ENCODE peak calls at places on chromosomes 2 and 18, in five cellular contexts. U is fibroblast of lung, T is MM.1S, M is H1, W is HepG2. H is an unnamed sample.

GRCh38 chr2:120729410-120730052 is 6.1 kb upstream of the GLI2 start:
- DNase-seq in U (peak; percentile 89), T (no peak), M (no peak), W (no peak), H (no peak)

GRCh38 chr2:174939046-174939445 is 66.1 kb downstream of the CHN1 start:
- DNase-seq in U (peak; percentile 87), T (no peak), M (no peak), W (no peak), H (no peak)

GRCh38 chr2:175008801-175009495 is 3.8 kb upstream of the CHN1 start:
- DNase-seq in U (no peak), T (no peak), M (no peak), W (no peak), H (no peak)

GRCh38 chr2:142944721-142945120 is 67.3 kb downstream of the KYNU start:
- DNase-seq in U (peak; percentile 40), T (no peak), M (no peak), W (no peak), H (no peak)

GRCh38 chr18:80245781-80246655 is 1.3 kb downstream of the PARD6G start:
- DNase-seq in U (peak; percentile 17), T (no peak), M (no peak), W (no peak), H (no peak)

GRCh38 chr2:132659331-132659730 is 10.7 kb downstream of the LYPD1 start:
- DNase-seq in U (no peak), T (no peak), M (no peak), W (no peak), H (no peak)

GRCh38 chr2:217261452-217261851 is 401.6 kb upstream of the TNP1 start:
- DNase-seq in U (peak; percentile 89), T (no peak), M (no peak), W (no peak), H (no peak)

GRCh38 chr2:196809260-196809659 is at the start of gene C2orf66:
- DNase-seq in U (no peak), T (no peak), M (no peak), W (no peak), H (no peak)

GRCh38 chr2:96146151-96146880 is 1.1 kb upstream of the DUSP2 start:
- DNase-seq in U (peak; percentile 77), T (peak; percentile 80), M (no peak), W (no peak), H (peak; percentile 93)

GRCh38 chr2:163552758-163553157 is 183.1 kb downstream of the FIGN start:
- DNase-seq in U (no peak), T (no peak), M (no peak), W (no peak), H (no peak)

GRCh38 chr2:1603521-1603920 is 140.8 kb downstream of the PXDN start:
- DNase-seq in U (no peak), T (no peak), M (no peak), W (no peak), H (no peak)

GRCh38 chr2:171049691-171050090 is 111.0 kb downstream of the TLK1 start:
- DNase-seq in U (no peak), T (no peak), M (no peak), W (no peak), H (no peak)

GRCh38 chr2:48714240-48714639 is 41.3 kb downstream of the LHCGR start:
- DNase-seq in U (peak; percentile 67), T (no peak), M (no peak), W (no peak), H (no peak)

GRCh38 chr18:44238449-44238848 is 442.2 kb upstream of the SETBP1 start:
- DNase-seq in U (peak; percentile 59), T (no peak), M (no peak), W (no peak), H (no peak)

GRCh38 chr2:6679481-6679880 is 186.2 kb downstream of the CMPK2 start:
- DNase-seq in U (no peak), T (no peak), M (no peak), W (no peak), H (no peak)

GRCh38 chr2:50535971-50536759 is 495.8 kb downstream of the NRXN1 start:
- DNase-seq in U (peak; percentile 34), T (peak; percentile 47), M (no peak), W (peak; percentile 6), H (no peak)

GRCh38 chr2:237213325-237214040 is 127.8 kb downstream of the COPS8 start:
- DNase-seq in U (peak; percentile 87), T (no peak), M (no peak), W (no peak), H (no peak)

GRCh38 chr2:149333636-149334035 is 3.2 kb downstream of the LYPD6 start:
- DNase-seq in U (no peak), T (no peak), M (no peak), W (no peak), H (no peak)

GRCh38 chr2:149902104-149902503 is 314.5 kb upstream of the MMADHC start:
- DNase-seq in U (peak; percentile 69), T (no peak), M (no peak), W (no peak), H (no peak)

GRCh38 chr18:34956663-34957062 is 84.5 kb upstream of the MAPRE2 start:
- DNase-seq in U (peak; percentile 69), T (no peak), M (no peak), W (no peak), H (no peak)

GRCh38 chr2:65076345-65076710 is 20.1 kb downstream of the CEP68 start:
- DNase-seq in U (peak; percentile 79), T (no peak), M (no peak), W (no peak), H (no peak)

GRCh38 chr2:140122001-140122400 is 1341.8 kb upstream of the NXPH2 start:
- DNase-seq in U (peak; percentile 45), T (no peak), M (no peak), W (peak; percentile 8), H (no peak)

GRCh38 chr18:23994361-23994902 is 20.1 kb upstream of the TTC39C start:
- DNase-seq in U (peak; percentile 92), T (no peak), M (no peak), W (peak; percentile 52), H (no peak)

GRCh38 chr2:24885221-24886113 is 34.6 kb downstream of the ADCY3 start:
- DNase-seq in U (no peak), T (no peak), M (no peak), W (no peak), H (no peak)

GRCh38 chr2:160910681-160911080 is 249.5 kb upstream of the TANK start:
- DNase-seq in U (peak; percentile 78), T (no peak), M (no peak), W (no peak), H (no peak)

GRCh38 chr2:9170458-9171130 is 36.0 kb upstream of the ASAP2 start:
- DNase-seq in U (no peak), T (no peak), M (no peak), W (no peak), H (no peak)

GRCh38 chr2:170500770-170501169 is 214.4 kb upstream of the SP5 start:
- DNase-seq in U (no peak), T (no peak), M (no peak), W (no peak), H (no peak)

GRCh38 chr2:135473567-135473966 is 57.5 kb downstream of the ZRANB3 start:
- DNase-seq in U (peak; percentile 6), T (peak; percentile 43), M (no peak), W (peak; percentile 57), H (peak; percentile 23)

GRCh38 chr2:237427807-237428506 is 14.0 kb upstream of the COL6A3 start:
- DNase-seq in U (no peak), T (peak; percentile 78), M (no peak), W (no peak), H (no peak)

GRCh38 chr2:15829985-15830384 is 110.4 kb upstream of the MYCN start:
- DNase-seq in U (no peak), T (no peak), M (no peak), W (no peak), H (no peak)

GRCh38 chr2:39313575-39313974 is 69.8 kb upstream of the CDKL4 start:
- DNase-seq in U (peak; percentile 85), T (no peak), M (no peak), W (no peak), H (no peak)

GRCh38 chr2:222042666-222043065 is 256.1 kb downstream of the PAX3 start:
- DNase-seq in U (no peak), T (no peak), M (no peak), W (no peak), H (no peak)

GRCh38 chr2:200320344-200320743 is 13.9 kb downstream of the SPATS2L start:
- DNase-seq in U (no peak), T (no peak), M (no peak), W (peak; percentile 66), H (no peak)
- H3K9ac ChIP-seq in U (no peak overlapping the region), T (no peak overlapping the region), M (no peak overlapping the region), W (peak overlapping the region; percentile 45), H (no peak overlapping the region)

GRCh38 chr2:10362898-10363195 is 60.1 kb downstream of the HPCAL1 start:
- DNase-seq in U (no peak), T (no peak), M (no peak), W (no peak), H (no peak)
- H3K4me1 ChIP-seq in U (no peaks in the 10 kb centered on the region), T (no peaks in the 10 kb centered on the region), M (no peaks in the 10 kb centered on the region), W (peaks cover 58% of the 10 kb centered on the region), H (no peaks in the 10 kb centered on the region)

GRCh38 chr2:85920810-85921545 is 32.2 kb upstream of the ST3GAL5 start:
- DNase-seq in U (peak; percentile 75), T (no peak), M (no peak), W (no peak), H (no peak)

GRCh38 chr2:85924522-85924921 is 35.7 kb upstream of the ST3GAL5 start:
- DNase-seq in U (peak; percentile 51), T (peak; percentile 36), M (no peak), W (no peak), H (no peak)

GRCh38 chr2:85917887-85918795 is 29.4 kb upstream of the ST3GAL5 start:
- DNase-seq in U (no peak), T (no peak), M (no peak), W (no peak), H (no peak)

GRCh38 chr2:85922210-85922609 is 33.4 kb upstream of the ST3GAL5 start:
- DNase-seq in U (peak; percentile 17), T (no peak), M (no peak), W (no peak), H (no peak)

GRCh38 chr2:85921659-85922058 is 32.9 kb upstream of the ST3GAL5 start:
- DNase-seq in U (no peak), T (no peak), M (no peak), W (no peak), H (no peak)
- H3K4me2 ChIP-seq in U (peak overlapping the region; percentile 4), T (no peak overlapping the region), M (no peak overlapping the region), W (no peak overlapping the region), H (no peak overlapping the region)

DNA sequence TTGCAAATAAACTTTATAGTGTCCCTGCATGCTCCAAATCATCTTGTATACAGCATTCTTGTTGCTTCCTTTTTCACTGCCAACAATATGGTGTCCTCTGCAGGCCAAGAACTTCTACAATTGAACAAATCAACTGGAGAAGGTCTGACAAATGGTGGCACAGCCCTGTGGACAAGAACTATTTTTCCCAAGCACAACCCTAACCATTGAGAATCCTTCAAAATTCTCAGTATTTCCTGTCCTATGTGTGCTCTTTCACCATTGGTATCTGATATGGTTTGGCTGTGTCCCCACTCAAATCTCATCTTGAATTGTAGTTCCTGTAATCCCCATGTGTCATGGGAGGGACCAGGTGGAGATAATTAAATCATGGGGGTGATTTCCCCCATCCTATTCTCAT is 865.1 kb upstream of the ACVR2A start:
- DNase-seq in U (peak; percentile 49), T (no peak), M (no peak), W (no peak), H (no peak)
- H3K9ac ChIP-seq in U (no peak overlapping the region), T (no peak overlapping the region), M (no peak overlapping the region), W (no peak overlapping the region), H (no peak overlapping the region)